ENCODE peak calls at places on chromosomes 16 and 17, in nine cellular contexts. Y is PC-3, B is SK-N-SH, L is IMR-90, W is K562, I is endothelial cell of umbilical vein, K is GM23248, D is Karpas-422, Z is GM12878. X is an unnamed sample.

GRCh38 chr17:4142107-4142900 is 526 bp downstream of the ZZEF1 start:
- DNase-seq in Y (no peak), B (no peak), L (peak), W (peak), I (peak), K (peak), D (peak), Z (no peak), X (peak)

GRCh38 chr16:2535644-2536021 is 2.2 kb upstream of the PDPK1 start:
- DNase-seq in Y (no peak), B (no peak), L (peak), W (no peak), I (no peak), K (peak), D (no peak), Z (no peak), X (no peak)

GRCh38 chr17:81738801-81739393 is 26.8 kb downstream of the SLC25A10 start:
- DNase-seq in Y (no peak), B (no peak), L (no peak), W (no peak), I (no peak), K (no peak), D (no peak), Z (no peak), X (no peak)

GRCh38 chr17:59840329-59840907 is 52.3 kb downstream of the TUBD1 start:
- DNase-seq in Y (peak), B (no peak), L (no peak), W (no peak), I (peak), K (peak), D (no peak), Z (no peak), X (peak)

GRCh38 chr17:76191891-76192290 is 48.4 kb downstream of the RNF157 start:
- DNase-seq in Y (no peak), B (no peak), L (no peak), W (no peak), I (no peak), K (no peak), D (no peak), Z (peak), X (no peak)

GRCh38 chr17:39573447-39574298 is 34.0 kb downstream of the NEUROD2 start:
- DNase-seq in Y (peak), B (peak), L (peak), W (peak), I (peak), K (peak), D (peak), Z (no peak), X (peak)

GRCh38 chr17:12256380-12256995 is 235.8 kb downstream of the MAP2K4 start:
- DNase-seq in Y (peak), B (peak), L (peak), W (peak), I (peak), K (peak), D (peak), Z (peak), X (peak)

GRCh38 chr16:22358000-22358399 is 16.4 kb downstream of the CDR2 start:
- DNase-seq in Y (no peak), B (no peak), L (no peak), W (no peak), I (peak), K (no peak), D (no peak), Z (no peak), X (no peak)

GRCh38 chr16:53840472-53840871 is 136.5 kb downstream of the FTO start:
- DNase-seq in Y (no peak), B (no peak), L (no peak), W (no peak), I (no peak), K (no peak), D (peak), Z (peak), X (no peak)

GRCh38 chr16:66326995-66327513 is 39.4 kb upstream of the CDH5 start:
- DNase-seq in Y (no peak), B (no peak), L (no peak), W (peak), I (no peak), K (no peak), D (no peak), Z (no peak), X (no peak)

GRCh38 chr16:73000020-73000906 is 47.7 kb downstream of the ZFHX3 start:
- DNase-seq in Y (peak), B (no peak), L (no peak), W (no peak), I (no peak), K (peak), D (no peak), Z (no peak), X (no peak)

GRCh38 chr17:49574283-49574892 is 1.3 kb upstream of the NXPH3 start:
- DNase-seq in Y (no peak), B (peak), L (no peak), W (no peak), I (no peak), K (no peak), D (no peak), Z (no peak), X (no peak)

GRCh38 chr17:80265205-80266068 is 4.8 kb downstream of the RNF213 start:
- DNase-seq in Y (no peak), B (no peak), L (no peak), W (no peak), I (no peak), K (no peak), D (no peak), Z (peak), X (no peak)

GRCh38 chr17:39922006-39922405 is 3.6 kb upstream of the GSDMB start:
- DNase-seq in Y (no peak), B (no peak), L (no peak), W (no peak), I (no peak), K (no peak), D (no peak), Z (no peak), X (no peak)

GRCh38 chr17:57114085-57114673 is 29.1 kb downstream of the AKAP1 start:
- DNase-seq in Y (peak), B (peak), L (peak), W (peak), I (peak), K (peak), D (peak), Z (no peak), X (peak)

GRCh38 chr16:81137012-81137335 is 40.8 kb upstream of the GCSH start:
- DNase-seq in Y (no peak), B (no peak), L (peak), W (no peak), I (no peak), K (peak), D (no peak), Z (no peak), X (peak)

GRCh38 chr16:22938647-22939046 is 124.7 kb downstream of the HS3ST2 start:
- DNase-seq in Y (peak), B (no peak), L (no peak), W (no peak), I (no peak), K (peak), D (no peak), Z (no peak), X (no peak)

GRCh38 chr16:27432600-27432957 is 30.6 kb downstream of the IL21R start:
- DNase-seq in Y (peak), B (no peak), L (peak), W (no peak), I (no peak), K (peak), D (no peak), Z (no peak), X (no peak)

GRCh38 chr16:83599789-83600462 is 207.9 kb upstream of the HSBP1 start:
- DNase-seq in Y (no peak), B (no peak), L (no peak), W (no peak), I (no peak), K (no peak), D (no peak), Z (no peak), X (no peak)

GRCh38 chr16:87350681-87351319 is 32.8 kb downstream of the FBXO31 start:
- DNase-seq in Y (no peak), B (peak), L (peak), W (no peak), I (no peak), K (peak), D (no peak), Z (no peak), X (no peak)

GRCh38 chr16:4323071-4323844 is 7.4 kb downstream of the GLIS2 start:
- DNase-seq in Y (no peak), B (no peak), L (no peak), W (no peak), I (no peak), K (no peak), D (no peak), Z (no peak), X (no peak)
- H3K4me3 ChIP-seq in Y (no peak), B (no peak), L (no peak), W (no peak), I (no peak), K (no peak), D (no peak), Z (no peak), X (no peak)

GRCh38 chr17:2716649-2717048 is 5.1 kb upstream of the CLUH start:
- DNase-seq in Y (no peak), B (no peak), L (no peak), W (peak), I (no peak), K (no peak), D (no peak), Z (no peak), X (no peak)
- H3K9ac ChIP-seq in Y (no peak), B (no peak), L (no peak), W (no peak), I (no peak), K (no peak), D (no peak), Z (no peak), X (no peak)

DNA sequence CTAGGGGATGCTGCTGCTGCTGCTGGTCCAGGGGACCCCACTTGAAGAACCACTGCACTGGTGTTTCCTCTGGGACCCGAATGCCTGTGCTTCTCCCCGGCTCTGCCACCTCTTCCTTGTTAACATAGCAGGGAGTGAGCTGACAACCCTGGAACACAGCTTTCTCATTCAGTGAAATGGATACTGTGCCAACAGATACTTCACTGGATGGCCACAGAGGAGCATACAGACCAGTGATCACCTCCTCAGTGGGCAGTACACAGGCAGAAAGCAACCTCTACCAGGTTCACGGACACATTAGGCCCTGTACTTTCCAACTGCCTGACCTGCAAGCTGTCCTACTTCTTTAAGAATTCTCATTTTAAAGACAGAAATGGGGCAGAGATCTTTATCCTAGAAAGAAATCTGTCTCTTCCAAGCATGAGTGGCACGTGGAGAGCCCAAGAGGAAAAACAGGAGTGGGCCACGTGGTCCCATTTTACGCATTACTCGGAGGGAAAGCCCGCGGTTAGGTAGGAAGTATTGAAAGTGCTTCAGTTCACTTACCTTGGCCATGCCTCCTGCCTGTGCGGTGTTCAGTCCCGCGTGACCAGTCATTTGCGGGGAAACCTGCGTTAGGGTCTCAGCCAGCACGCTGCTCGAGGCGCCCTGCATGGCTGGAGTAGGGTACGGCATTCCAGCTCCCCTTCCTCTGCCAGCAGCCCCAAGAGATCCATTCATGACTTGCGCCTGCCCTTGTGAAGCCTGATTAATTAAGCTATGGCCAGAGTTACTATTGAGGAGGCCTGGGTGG is 30.6 kb downstream of the CREBBP start:
- DNase-seq in Y (no peak), B (no peak), L (no peak), W (no peak), I (no peak), K (no peak), D (no peak), Z (no peak), X (no peak)
- H3K4me2 ChIP-seq in Y (no peak), B (no peak), L (no peak), W (no peak), I (no peak), K (no peak), D (no peak), Z (no peak), X (no peak)

GRCh38 chr17:74863420-74864296 is 4.0 kb upstream of the GRIN2C start:
- DNase-seq in Y (peak), B (no peak), L (no peak), W (no peak), I (no peak), K (no peak), D (no peak), Z (no peak), X (no peak)

GRCh38 chr17:74861554-74862107 is 1.9 kb upstream of the GRIN2C start:
- DNase-seq in Y (no peak), B (no peak), L (no peak), W (no peak), I (no peak), K (peak), D (no peak), Z (no peak), X (no peak)

GRCh38 chr17:74862919-74863318 is 3.2 kb upstream of the GRIN2C start:
- DNase-seq in Y (no peak), B (no peak), L (no peak), W (no peak), I (no peak), K (no peak), D (no peak), Z (no peak), X (no peak)

GRCh38 chr17:74860999-74861553 is 1.4 kb upstream of the GRIN2C start:
- DNase-seq in Y (no peak), B (peak), L (no peak), W (no peak), I (no peak), K (no peak), D (no peak), Z (no peak), X (peak)

GRCh38 chr17:74862108-74862901 is 2.6 kb upstream of the GRIN2C start:
- DNase-seq in Y (peak), B (peak), L (peak), W (peak), I (peak), K (peak), D (peak), Z (no peak), X (peak)
- H3K4me3 ChIP-seq in Y (no peak), B (no peak), L (no peak), W (no peak), I (no peak), K (no peak), D (no peak), Z (no peak), X (peak)

GRCh38 chr17:69593351-69593715 is 178.8 kb downstream of the MAP2K6 start:
- DNase-seq in Y (no peak), B (no peak), L (no peak), W (no peak), I (no peak), K (no peak), D (no peak), Z (no peak), X (no peak)

GRCh38 chr17:69588739-69589334 is 174.3 kb downstream of the MAP2K6 start:
- DNase-seq in Y (no peak), B (no peak), L (no peak), W (no peak), I (peak), K (no peak), D (no peak), Z (no peak), X (no peak)

GRCh38 chr17:69590690-69591089 is 176.2 kb downstream of the MAP2K6 start:
- DNase-seq in Y (no peak), B (no peak), L (no peak), W (no peak), I (no peak), K (no peak), D (no peak), Z (no peak), X (no peak)

GRCh38 chr17:69592692-69593350 is 178.3 kb downstream of the MAP2K6 start:
- DNase-seq in Y (no peak), B (no peak), L (peak), W (no peak), I (no peak), K (peak), D (no peak), Z (no peak), X (no peak)

GRCh38 chr17:69588316-69588715 is 173.8 kb downstream of the MAP2K6 start:
- DNase-seq in Y (no peak), B (no peak), L (no peak), W (no peak), I (no peak), K (no peak), D (no peak), Z (no peak), X (no peak)
- H3K9ac ChIP-seq in Y (no peak), B (no peak), L (no peak), W (no peak), I (no peak), K (no peak), D (no peak), Z (no peak), X (no peak)

GRCh38 chr17:37682007-37682406 is 38.8 kb upstream of the DDX52 start:
- DNase-seq in Y (no peak), B (no peak), L (no peak), W (no peak), I (no peak), K (no peak), D (no peak), Z (no peak), X (no peak)

GRCh38 chr17:37673386-37673785 is 30.1 kb upstream of the DDX52 start:
- DNase-seq in Y (no peak), B (no peak), L (no peak), W (no peak), I (no peak), K (peak), D (no peak), Z (no peak), X (no peak)

GRCh38 chr17:37676115-37676925 is 33.1 kb upstream of the DDX52 start:
- DNase-seq in Y (peak), B (no peak), L (peak), W (no peak), I (no peak), K (peak), D (no peak), Z (no peak), X (no peak)

GRCh38 chr17:37674511-37674910 is 31.3 kb upstream of the DDX52 start:
- DNase-seq in Y (no peak), B (no peak), L (no peak), W (no peak), I (no peak), K (no peak), D (no peak), Z (no peak), X (no peak)

DNA sequence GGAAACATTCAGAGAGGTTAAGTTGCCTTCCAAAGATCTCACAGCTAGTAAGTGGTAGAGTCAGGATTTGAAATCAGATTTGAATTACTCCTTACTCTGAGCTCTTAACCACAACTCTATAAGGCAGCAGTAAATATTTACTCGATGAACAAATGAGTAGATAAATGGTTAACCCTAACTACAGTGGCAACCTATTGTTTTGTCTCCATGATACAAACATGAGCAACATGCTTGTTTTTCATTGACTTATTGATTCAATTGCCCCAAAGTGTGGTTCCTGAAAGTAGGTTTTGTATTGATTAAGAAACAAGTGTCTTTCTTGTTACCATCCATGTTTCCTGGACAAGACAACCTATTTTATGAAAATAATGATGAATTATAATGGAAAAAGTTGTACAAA is 34.8 kb upstream of the DDX52 start:
- DNase-seq in Y (no peak), B (no peak), L (no peak), W (no peak), I (no peak), K (no peak), D (no peak), Z (no peak), X (no peak)
- H3K4me2 ChIP-seq in Y (no peak), B (no peak), L (no peak), W (no peak), I (no peak), K (no peak), D (no peak), Z (no peak), X (no peak)

DNA sequence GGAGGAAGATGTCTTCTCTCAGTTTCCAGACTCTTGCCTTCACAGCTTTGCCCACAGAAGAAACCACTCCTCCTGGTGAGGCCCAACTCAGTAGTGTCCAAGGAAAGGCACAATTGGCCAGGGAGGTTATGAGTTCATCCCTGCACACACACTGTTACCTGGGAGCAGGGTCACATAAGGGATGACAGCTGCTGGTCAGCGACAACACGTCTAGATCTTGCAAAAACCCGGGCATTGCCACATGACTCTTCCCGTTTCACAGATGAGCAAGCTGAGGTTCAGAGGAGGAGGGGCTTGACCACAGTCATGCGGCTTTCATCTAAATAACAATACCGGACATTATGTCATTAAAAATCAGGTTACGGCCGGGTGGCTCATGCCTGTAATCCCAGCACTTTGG is 186.0 kb downstream of the COPRS start:
- DNase-seq in Y (no peak), B (no peak), L (no peak), W (no peak), I (no peak), K (no peak), D (no peak), Z (no peak), X (no peak)
- H3K4me3 ChIP-seq in Y (no peak), B (no peak), L (no peak), W (no peak), I (no peak), K (no peak), D (no peak), Z (no peak), X (no peak)

GRCh38 chr16:29927523-29927905 is 1.5 kb upstream of the KCTD13 start:
- DNase-seq in Y (no peak), B (no peak), L (no peak), W (no peak), I (no peak), K (no peak), D (no peak), Z (no peak), X (no peak)
- H3K9ac ChIP-seq in Y (no peak), B (no peak), L (no peak), W (no peak), I (no peak), K (peak), D (no peak), Z (no peak), X (no peak)

GRCh38 chr16:56649271-56649670 is 2.4 kb upstream of the MT1B start:
- DNase-seq in Y (no peak), B (peak), L (no peak), W (no peak), I (no peak), K (no peak), D (no peak), Z (no peak), X (no peak)

GRCh38 chr16:56651586-56651985 is at the start of gene MT1B:
- DNase-seq in Y (no peak), B (no peak), L (no peak), W (no peak), I (no peak), K (no peak), D (no peak), Z (no peak), X (no peak)

GRCh38 chr16:56647641-56648431 is 3.9 kb upstream of the MT1B start:
- DNase-seq in Y (no peak), B (no peak), L (no peak), W (no peak), I (no peak), K (no peak), D (no peak), Z (no peak), X (peak)

GRCh38 chr16:56652600-56652999 is 914 bp downstream of the MT1B start:
- DNase-seq in Y (no peak), B (no peak), L (no peak), W (no peak), I (no peak), K (no peak), D (no peak), Z (no peak), X (no peak)

GRCh38 chr16:56649820-56650219 is 1.9 kb upstream of the MT1B start:
- DNase-seq in Y (peak), B (no peak), L (no peak), W (no peak), I (no peak), K (no peak), D (no peak), Z (no peak), X (no peak)
- H3K4me2 ChIP-seq in Y (peak), B (no peak), L (no peak), W (no peak), I (no peak), K (no peak), D (no peak), Z (no peak), X (no peak)

X was measured in neural progenitor cell.